ENCODE peak calls at places on chromosomes 5 and 9, in six cellular contexts. One of them, this sample, is unnamed.

GRCh38 chr9:120742951-120743416 is 28.7 kb upstream of the MEGF9 start:
- DNase-seq in nephron progenitor cell: peak; percentile 7
- DNase-seq in head of caudate nucleus: no peak
- DNase-seq in A172: peak; percentile 38
- DNase-seq in GM13977: peak; percentile 72
- DNase-seq in fibroblast of lung: peak; percentile 27
- DNase-seq in this sample: peak; percentile 38

GRCh38 chr9:137130176-137130755 is 8.7 kb upstream of the GRIN1 start:
- DNase-seq in fibroblast of lung: no peak
- DNase-seq in head of caudate nucleus: no peak
- DNase-seq in A172: peak; percentile 41
- DNase-seq in nephron progenitor cell: no peak
- DNase-seq in GM13977: no peak
- DNase-seq in this sample: no peak

GRCh38 chr5:90557391-90557790 is 1.2 kb upstream of the ADGRV1 start:
- DNase-seq in nephron progenitor cell: no peak
- DNase-seq in A172: no peak
- DNase-seq in head of caudate nucleus: no peak
- DNase-seq in fibroblast of lung: no peak
- DNase-seq in GM13977: no peak
- DNase-seq in this sample: no peak

GRCh38 chr5:134456825-134457224 is 45.1 kb upstream of the CDKN2AIPNL start:
- DNase-seq in A172: no peak
- DNase-seq in GM13977: no peak
- DNase-seq in fibroblast of lung: no peak
- DNase-seq in head of caudate nucleus: no peak
- DNase-seq in nephron progenitor cell: no peak
- DNase-seq in this sample: no peak

GRCh38 chr9:108182950-108183381 is 672.8 kb downstream of the ACTL7B start:
- DNase-seq in GM13977: peak; percentile 21
- DNase-seq in head of caudate nucleus: no peak
- DNase-seq in fibroblast of lung: peak; percentile 85
- DNase-seq in nephron progenitor cell: no peak
- DNase-seq in A172: peak; percentile 52
- DNase-seq in this sample: peak; percentile 14

GRCh38 chr9:115442054-115442453 is 324.1 kb upstream of the TNC start:
- DNase-seq in A172: no peak
- DNase-seq in GM13977: no peak
- DNase-seq in nephron progenitor cell: no peak
- DNase-seq in fibroblast of lung: peak; percentile 72
- DNase-seq in head of caudate nucleus: no peak
- DNase-seq in this sample: no peak

GRCh38 chr5:57117601-57118000 is 56.3 kb upstream of the GPBP1 start:
- DNase-seq in A172: no peak
- DNase-seq in fibroblast of lung: peak; percentile 2
- DNase-seq in GM13977: no peak
- DNase-seq in head of caudate nucleus: no peak
- DNase-seq in nephron progenitor cell: no peak
- DNase-seq in this sample: peak; percentile 15

GRCh38 chr5:139702548-139702947 is 54.4 kb downstream of the CXXC5 start:
- DNase-seq in fibroblast of lung: no peak
- DNase-seq in head of caudate nucleus: no peak
- DNase-seq in GM13977: no peak
- DNase-seq in A172: no peak
- DNase-seq in nephron progenitor cell: no peak
- DNase-seq in this sample: no peak

GRCh38 chr5:4348418-4348817 is 752.8 kb downstream of the IRX1 start:
- DNase-seq in fibroblast of lung: no peak
- DNase-seq in GM13977: no peak
- DNase-seq in head of caudate nucleus: no peak
- DNase-seq in A172: no peak
- DNase-seq in nephron progenitor cell: no peak
- DNase-seq in this sample: no peak

GRCh38 chr9:128118472-128118857 is 9.1 kb downstream of the PTGES2 start:
- DNase-seq in nephron progenitor cell: no peak
- DNase-seq in GM13977: no peak
- DNase-seq in fibroblast of lung: no peak
- DNase-seq in A172: no peak
- DNase-seq in head of caudate nucleus: no peak
- DNase-seq in this sample: no peak

GRCh38 chr5:96483878-96484277 is 50.8 kb upstream of the PCSK1 start:
- DNase-seq in head of caudate nucleus: no peak
- DNase-seq in nephron progenitor cell: peak; percentile 48
- DNase-seq in GM13977: no peak
- DNase-seq in A172: peak; percentile 58
- DNase-seq in fibroblast of lung: peak; percentile 58
- DNase-seq in this sample: peak; percentile 50

GRCh38 chr9:83715794-83716193 is 8.0 kb upstream of the UBQLN1 start:
- DNase-seq in head of caudate nucleus: no peak
- DNase-seq in A172: no peak
- DNase-seq in GM13977: no peak
- DNase-seq in fibroblast of lung: no peak
- DNase-seq in nephron progenitor cell: no peak
- DNase-seq in this sample: no peak

GRCh38 chr9:14313951-14314423 is at the start of gene NFIB:
- DNase-seq in A172: no peak
- DNase-seq in fibroblast of lung: peak; percentile 60
- DNase-seq in GM13977: peak; percentile 38
- DNase-seq in head of caudate nucleus: peak; percentile 73
- DNase-seq in nephron progenitor cell: peak; percentile 65
- DNase-seq in this sample: peak; percentile 71

GRCh38 chr5:78554595-78554994 is 94.0 kb downstream of the LHFPL2 start:
- DNase-seq in GM13977: no peak
- DNase-seq in nephron progenitor cell: no peak
- DNase-seq in fibroblast of lung: no peak
- DNase-seq in head of caudate nucleus: no peak
- DNase-seq in A172: no peak
- DNase-seq in this sample: no peak

GRCh38 chr5:56026863-56027300 is 32.1 kb upstream of the IL6ST start:
- DNase-seq in head of caudate nucleus: no peak
- DNase-seq in fibroblast of lung: peak; percentile 93
- DNase-seq in GM13977: peak; percentile 72
- DNase-seq in nephron progenitor cell: no peak
- DNase-seq in A172: peak; percentile 76
- DNase-seq in this sample: peak; percentile 92

GRCh38 chr5:181024245-181025029 is 15.6 kb upstream of the BTNL9 start:
- DNase-seq in head of caudate nucleus: no peak
- DNase-seq in fibroblast of lung: no peak
- DNase-seq in GM13977: no peak
- DNase-seq in A172: no peak
- DNase-seq in nephron progenitor cell: no peak
- DNase-seq in this sample: no peak

GRCh38 chr5:72036951-72037350 is 70.3 kb upstream of the MAP1B start:
- DNase-seq in nephron progenitor cell: no peak
- DNase-seq in fibroblast of lung: peak; percentile 51
- DNase-seq in A172: no peak
- DNase-seq in head of caudate nucleus: no peak
- DNase-seq in GM13977: no peak
- DNase-seq in this sample: peak; percentile 12

GRCh38 chr9:89116064-89116817 is 62.4 kb downstream of the SHC3 start:
- DNase-seq in nephron progenitor cell: no peak
- DNase-seq in GM13977: no peak
- DNase-seq in fibroblast of lung: peak; percentile 81
- DNase-seq in head of caudate nucleus: no peak
- DNase-seq in A172: no peak
- DNase-seq in this sample: peak; percentile 72

GRCh38 chr5:58466939-58467338 is 7.1 kb upstream of the PLK2 start:
- DNase-seq in head of caudate nucleus: no peak
- DNase-seq in GM13977: peak; percentile 40
- DNase-seq in nephron progenitor cell: no peak
- DNase-seq in fibroblast of lung: peak; percentile 60
- DNase-seq in A172: peak; percentile 64
- DNase-seq in this sample: peak; percentile 38

GRCh38 chr5:55847837-55848236 is 3.3 kb upstream of the IL31RA start:
- DNase-seq in head of caudate nucleus: no peak
- DNase-seq in A172: peak; percentile 33
- DNase-seq in nephron progenitor cell: no peak
- DNase-seq in GM13977: no peak
- DNase-seq in fibroblast of lung: peak; percentile 74
- DNase-seq in this sample: no peak

This sample was measured in cardiac fibroblast.